ENCODE peak calls at places on chromosomes 16 and 17, in seven cellular contexts. H is GM12878, K is HepG2, A is HCT116, I is K562, T is SK-N-SH, N is H1. R is an unnamed sample.

GRCh38 chr16:75333770-75334169 is 82.3 kb upstream of the BCAR1 start:
- DNase-seq in H (peak; percentile 19), K (no peak), A (no peak), I (no peak), T (no peak), N (no peak), R (no peak)

GRCh38 chr16:11613381-11614303 is 26.9 kb upstream of the LITAF start:
- DNase-seq in H (no peak), K (peak; percentile 88), A (no peak), I (peak; percentile 64), T (no peak), N (no peak), R (no peak)

GRCh38 chr17:57859601-57860413 is 10.0 kb upstream of the MRPS23 start:
- DNase-seq in H (no peak), K (no peak), A (no peak), I (no peak), T (no peak), N (no peak), R (no peak)

GRCh38 chr16:50025544-50025931 is 513 bp downstream of the CNEP1R1 start:
- DNase-seq in H (no peak), K (peak; percentile 23), A (no peak), I (peak; percentile 28), T (no peak), N (peak; percentile 54), R (no peak)

GRCh38 chr17:78925662-78926555 is 722 bp upstream of the TIMP2 start:
- DNase-seq in H (no peak), K (peak; percentile 52), A (no peak), I (no peak), T (peak; percentile 81), N (peak; percentile 68), R (no peak)

GRCh38 chr17:20026960-20027359 is 17.8 kb downstream of the SPECC1 start:
- DNase-seq in H (no peak), K (no peak), A (no peak), I (no peak), T (no peak), N (no peak), R (no peak)

GRCh38 chr17:63533433-63534077 is 10.4 kb downstream of the KCNH6 start:
- DNase-seq in H (no peak), K (no peak), A (no peak), I (peak; percentile 47), T (no peak), N (no peak), R (no peak)

GRCh38 chr17:30173649-30174048 is 57.0 kb downstream of the NSRP1 start:
- DNase-seq in H (peak; percentile 68), K (no peak), A (no peak), I (no peak), T (no peak), N (no peak), R (no peak)

GRCh38 chr16:74936902-74937560 is 47.9 kb downstream of the WDR59 start:
- DNase-seq in H (peak; percentile 50), K (no peak), A (no peak), I (no peak), T (no peak), N (no peak), R (no peak)

GRCh38 chr17:76918811-76919210 is 50.6 kb downstream of the MGAT5B start:
- DNase-seq in H (no peak), K (no peak), A (no peak), I (no peak), T (no peak), N (no peak), R (no peak)

GRCh38 chr17:81481011-81481799 is 31.4 kb downstream of the ACTG1 start:
- DNase-seq in H (no peak), K (no peak), A (no peak), I (peak; percentile 100), T (peak; percentile 99), N (peak; percentile 70), R (no peak)

GRCh38 chr16:14050297-14051027 is 20.7 kb upstream of the MRTFB start:
- DNase-seq in H (no peak), K (no peak), A (no peak), I (no peak), T (no peak), N (peak; percentile 57), R (no peak)

GRCh38 chr16:81712681-81713080 is 66.4 kb upstream of the PLCG2 start:
- DNase-seq in H (no peak), K (no peak), A (no peak), I (no peak), T (no peak), N (no peak), R (no peak)

GRCh38 chr16:81543571-81543970 is 99.0 kb downstream of the CMIP start:
- DNase-seq in H (no peak), K (no peak), A (no peak), I (no peak), T (no peak), N (no peak), R (no peak)

GRCh38 chr17:77349976-77350830 is 209.4 kb downstream of the SEC14L1 start:
- DNase-seq in H (no peak), K (no peak), A (no peak), I (no peak), T (no peak), N (no peak), R (no peak)

GRCh38 chr16:53732296-53732929 is 28.5 kb downstream of the FTO start:
- DNase-seq in H (no peak), K (no peak), A (no peak), I (no peak), T (peak; percentile 61), N (no peak), R (no peak)

GRCh38 chr16:47506800-47507199 is 45.7 kb downstream of the PHKB start:
- DNase-seq in H (no peak), K (no peak), A (no peak), I (no peak), T (no peak), N (no peak), R (no peak)

GRCh38 chr16:75000481-75001081 is 1.8 kb downstream of the ZNRF1 start:
- DNase-seq in H (no peak), K (no peak), A (no peak), I (no peak), T (peak; percentile 61), N (no peak), R (no peak)

GRCh38 chr16:89325861-89326471 is 108.5 kb downstream of the ZNF778 start:
- DNase-seq in H (no peak), K (no peak), A (no peak), I (peak; percentile 75), T (no peak), N (no peak), R (no peak)

GRCh38 chr17:34006126-34006525 is 249.0 kb upstream of the CCL2 start:
- DNase-seq in H (no peak), K (no peak), A (no peak), I (no peak), T (no peak), N (no peak), R (no peak)

GRCh38 chr16:89155184-89155679 is 16.3 kb upstream of the CDH15 start:
- DNase-seq in H (no peak), K (no peak), A (no peak), I (no peak), T (no peak), N (no peak), R (no peak)

GRCh38 chr17:6297119-6297518 is 137.8 kb downstream of the AIPL1 start:
- DNase-seq in H (no peak), K (no peak), A (no peak), I (no peak), T (no peak), N (no peak), R (no peak)

GRCh38 chr17:63515426-63515825 is 7.7 kb upstream of the KCNH6 start:
- DNase-seq in H (no peak), K (no peak), A (no peak), I (no peak), T (no peak), N (no peak), R (no peak)

GRCh38 chr17:4852504-4853075 is 19.4 kb downstream of the MINK1 start:
- DNase-seq in H (no peak), K (peak; percentile 17), A (no peak), I (peak; percentile 58), T (peak; percentile 48), N (no peak), R (no peak)

DNA sequence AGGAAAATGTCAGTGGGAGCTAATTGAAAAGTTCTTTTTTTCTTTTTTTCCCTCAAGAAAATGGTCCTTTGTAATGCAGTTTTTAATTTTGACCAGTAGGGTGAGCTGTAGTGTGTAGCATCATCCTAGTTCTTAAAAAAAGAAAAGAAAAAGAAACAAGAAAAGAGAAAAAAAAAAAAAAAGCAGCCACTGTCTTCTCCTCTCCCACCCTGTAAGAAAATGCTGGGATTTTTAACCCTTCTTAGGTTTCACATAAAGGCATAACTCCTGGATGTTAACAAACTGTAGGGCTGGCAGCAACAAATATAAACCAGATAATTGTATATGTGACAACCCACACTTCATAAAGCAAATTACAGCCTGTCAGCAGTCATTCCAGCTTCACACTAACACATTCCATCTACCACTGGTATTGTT is 78.1 kb downstream of the SKAP1 start:
- DNase-seq in H (no peak), K (peak; percentile 5), A (peak; percentile 46), I (peak; percentile 24), T (peak; percentile 32), N (no peak), R (no peak)
- TF ChIP-seq SIN3A in H (no peak), K (no peak), A (no peak), I (no peak), T (no peak), N (no peak), R (no peak)

GRCh38 chr17:45786349-45786748 is 2.2 kb downstream of the CRHR1 start:
- DNase-seq in H (no peak), K (no peak), A (no peak), I (no peak), T (no peak), N (no peak), R (no peak)

GRCh38 chr17:45785373-45786193 is 1.5 kb downstream of the CRHR1 start:
- DNase-seq in H (no peak), K (no peak), A (no peak), I (no peak), T (no peak), N (no peak), R (no peak)

GRCh38 chr17:45788057-45788456 is 3.9 kb downstream of the CRHR1 start:
- DNase-seq in H (no peak), K (no peak), A (no peak), I (no peak), T (no peak), N (no peak), R (no peak)

GRCh38 chr17:45787656-45788055 is 3.5 kb downstream of the CRHR1 start:
- DNase-seq in H (no peak), K (no peak), A (no peak), I (no peak), T (peak; percentile 59), N (no peak), R (no peak)

GRCh38 chr17:45787044-45787443 is 2.9 kb downstream of the CRHR1 start:
- DNase-seq in H (no peak), K (no peak), A (no peak), I (no peak), T (no peak), N (no peak), R (no peak)
- H3K27me3 ChIP-seq in H (peaks cover 20% of the 10 kb centered on the region), K (peaks cover 37% of the 10 kb centered on the region), A (no peaks in the 10 kb centered on the region), I (peaks cover 48% of the 10 kb centered on the region), T (peaks cover 74% of the 10 kb centered on the region), N (peaks cover 51% of the 10 kb centered on the region), R (no peaks in the 10 kb centered on the region)

GRCh38 chr17:41777579-41778188 is 8.8 kb downstream of the JUP start:
- DNase-seq in H (no peak), K (peak; percentile 77), A (no peak), I (no peak), T (peak; percentile 74), N (no peak), R (peak; percentile 69)
- H3K27ac ChIP-seq in H (no peak overlapping the region), K (peak overlapping the region; percentile 75), A (peak overlapping the region; percentile 86), I (no peak overlapping the region), T (peak overlapping the region; percentile 89), N (no peak overlapping the region), R (peak overlapping the region; percentile 94)

GRCh38 chr17:40554646-40555295 is 10.5 kb downstream of the CCR7 start:
- DNase-seq in H (no peak), K (no peak), A (no peak), I (peak; percentile 55), T (no peak), N (no peak), R (no peak)
- TF ChIP-seq SIN3A in H (no peak), K (no peak), A (no peak), I (no peak), T (no peak), N (no peak), R (no peak)